ENCODE peak calls at places on chromosomes 2 and 18, in seven cellular contexts. N, D, Z, V, K, Y and U are unnamed samples.

GRCh38 chr2:219570194-219570923 is 980 bp downstream of the OBSL1 start:
- DNase-seq in N (peak), D (peak), Z (peak), V (no peak), K (peak), Y (peak), U (peak)

GRCh38 chr18:71707400-71707799 is 836.7 kb downstream of the CBLN2 start:
- DNase-seq in N (no peak), D (no peak), Z (no peak), V (no peak), K (no peak), Y (no peak), U (no peak)

GRCh38 chr2:205660521-205661124 is 21.7 kb upstream of the NRP2 start:
- DNase-seq in N (no peak), D (no peak), Z (no peak), V (no peak), K (no peak), Y (no peak), U (no peak)

GRCh38 chr2:101388232-101388631 is 929 bp upstream of the CREG2 start:
- DNase-seq in N (no peak), D (no peak), Z (no peak), V (no peak), K (no peak), Y (no peak), U (no peak)

GRCh38 chr2:115034801-115035200 is 592.4 kb downstream of the DPP10 start:
- DNase-seq in N (no peak), D (no peak), Z (no peak), V (no peak), K (no peak), Y (no peak), U (no peak)

GRCh38 chr2:64478036-64478435 is 24.1 kb downstream of the LGALSL start:
- DNase-seq in N (no peak), D (no peak), Z (no peak), V (no peak), K (no peak), Y (no peak), U (no peak)

GRCh38 chr18:11676867-11677266 is 12.2 kb upstream of the GNAL start:
- DNase-seq in N (no peak), D (no peak), Z (no peak), V (peak), K (no peak), Y (peak), U (no peak)

GRCh38 chr18:57809190-57809589 is 6.1 kb upstream of the ATP8B1 start:
- DNase-seq in N (no peak), D (no peak), Z (no peak), V (no peak), K (no peak), Y (no peak), U (no peak)

GRCh38 chr2:43609304-43609883 is 13.6 kb upstream of the THADA start:
- DNase-seq in N (peak), D (peak), Z (no peak), V (peak), K (peak), Y (peak), U (no peak)

GRCh38 chr18:8348051-8348450 is 261.2 kb upstream of the RAB12 start:
- DNase-seq in N (no peak), D (no peak), Z (no peak), V (no peak), K (no peak), Y (no peak), U (no peak)

GRCh38 chr18:65751145-65752085 is 603 bp downstream of the CDH7 start:
- DNase-seq in N (no peak), D (no peak), Z (no peak), V (no peak), K (peak), Y (no peak), U (no peak)

GRCh38 chr2:224350703-224351102 is 51.2 kb downstream of the FAM124B start:
- DNase-seq in N (no peak), D (no peak), Z (no peak), V (no peak), K (no peak), Y (no peak), U (no peak)

GRCh38 chr2:210199186-210199765 is 26.0 kb downstream of the ACADL start:
- DNase-seq in N (no peak), D (no peak), Z (no peak), V (no peak), K (no peak), Y (peak), U (no peak)

GRCh38 chr18:39799010-39799409 is 2156.0 kb upstream of the PIK3C3 start:
- DNase-seq in N (no peak), D (no peak), Z (no peak), V (no peak), K (peak), Y (no peak), U (no peak)
- H3K27ac ChIP-seq in N (no peak), D (no peak), Z (no peak), V (no peak), K (no peak), Y (no peak), U (no peak)

DNA sequence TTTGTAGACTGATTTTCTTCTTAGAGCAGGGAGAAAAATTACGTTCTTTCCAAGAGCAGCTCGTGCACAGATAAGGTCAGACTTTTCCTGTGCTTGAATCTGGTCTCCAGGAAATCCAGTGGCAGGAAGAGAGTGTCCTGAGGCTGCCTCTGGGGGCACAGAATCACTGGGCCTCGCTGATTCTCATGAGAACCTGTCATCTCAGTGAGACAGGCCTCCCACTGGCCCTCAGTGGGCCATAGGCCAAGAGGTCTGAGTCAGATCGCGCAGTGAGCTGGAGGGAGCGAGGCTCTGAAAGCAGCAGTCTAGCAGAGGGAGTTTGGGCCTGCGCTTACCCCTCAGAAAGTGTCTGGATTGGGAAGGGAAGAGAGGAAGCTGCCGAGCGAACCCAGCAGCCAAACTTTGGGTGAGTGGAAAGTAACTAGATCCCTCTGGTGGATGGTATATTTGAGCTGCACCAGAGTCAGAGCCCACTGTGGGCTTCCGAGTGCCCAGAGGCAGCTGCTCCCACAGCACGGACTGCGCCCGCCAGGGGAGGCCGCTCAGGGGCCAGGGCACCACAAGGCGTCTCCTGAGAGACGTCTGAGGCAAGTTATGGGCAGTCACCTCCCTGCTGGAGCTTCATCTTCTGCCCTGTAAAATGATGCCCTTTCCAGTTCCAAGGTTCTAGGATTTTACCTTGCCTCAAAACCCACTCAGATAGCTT is 8.2 kb downstream of the GDF7 start:
- DNase-seq in N (peak), D (no peak), Z (no peak), V (no peak), K (peak), Y (no peak), U (peak)
- TF ChIP-seq CTCF in N (no peak), D (no peak), Z (no peak), V (no peak), K (no peak), Y (no peak), U (no peak)

GRCh38 chr2:3518496-3519254 is 656 bp downstream of the ADI1 start:
- DNase-seq in N (peak), D (peak), Z (peak), V (peak), K (peak), Y (peak), U (peak)
- TF ChIP-seq POLR2A in N (peak), D (peak), Z (peak), V (peak), K (no peak), Y (peak), U (peak)

DNA sequence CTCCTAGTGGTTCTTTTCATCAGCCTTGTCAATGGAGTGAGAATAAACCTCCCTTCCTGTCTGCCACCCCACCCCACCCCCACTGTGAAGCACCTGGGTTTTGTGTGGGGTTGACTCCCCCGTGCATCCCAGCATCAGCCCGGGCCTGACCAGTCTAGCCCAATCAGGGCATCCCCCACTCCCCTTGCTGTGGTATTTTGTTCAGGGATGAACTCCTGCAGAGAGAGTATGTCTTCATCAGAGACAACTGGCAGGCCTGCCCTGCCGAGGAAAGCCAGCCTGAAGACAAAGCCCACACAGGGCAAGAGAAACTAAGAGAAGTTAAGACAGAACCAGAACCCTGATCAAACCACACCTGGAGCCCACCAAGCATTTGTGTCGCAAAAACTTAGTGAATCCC is 36.7 kb upstream of the RMP24 start:
- DNase-seq in N (no peak), D (no peak), Z (no peak), V (no peak), K (no peak), Y (no peak), U (no peak)
- H3K27ac ChIP-seq in N (no peak), D (no peak), Z (no peak), V (no peak), K (no peak), Y (no peak), U (no peak)

GRCh38 chr2:160581035-160581434 is 87.4 kb upstream of the RBMS1 start:
- DNase-seq in N (no peak), D (no peak), Z (no peak), V (no peak), K (no peak), Y (no peak), U (no peak)

GRCh38 chr2:160583162-160583522 is 89.5 kb upstream of the RBMS1 start:
- DNase-seq in N (no peak), D (no peak), Z (no peak), V (no peak), K (no peak), Y (no peak), U (no peak)

GRCh38 chr2:160583823-160584537 is 90.4 kb upstream of the RBMS1 start:
- DNase-seq in N (no peak), D (no peak), Z (no peak), V (no peak), K (no peak), Y (no peak), U (no peak)

GRCh38 chr2:160582481-160583161 is 89.0 kb upstream of the RBMS1 start:
- DNase-seq in N (peak), D (peak), Z (no peak), V (no peak), K (peak), Y (no peak), U (no peak)

GRCh38 chr2:160581448-160581847 is 87.8 kb upstream of the RBMS1 start:
- DNase-seq in N (no peak), D (no peak), Z (no peak), V (no peak), K (no peak), Y (no peak), U (no peak)
- TF ChIP-seq CTCF in N (no peak), D (no peak), Z (no peak), V (no peak), K (no peak), Y (no peak), U (no peak)

GRCh38 chr2:239537633-239538356 is 137.0 kb upstream of the HDAC4 start:
- DNase-seq in N (no peak), D (no peak), Z (peak), V (no peak), K (no peak), Y (no peak), U (no peak)
- TF ChIP-seq POLR2A in N (no peak), D (no peak), Z (no peak), V (no peak), K (no peak), Y (no peak), U (no peak)